ENCODE peak calls at places on chromosomes 11 and 22, in five cellular contexts. Z is kidney, G is AG09309, K is heart right ventricle, R is fibroblast of mammary gland. B is an unnamed sample.

GRCh38 chr11:100984668-100985067 is 144.9 kb downstream of the PGR start:
- DNase-seq in K (no peak), R (no peak), G (no peak), Z (no peak), B (no peak)

GRCh38 chr11:113001709-113002108 is 40.5 kb downstream of the NCAM1 start:
- DNase-seq in Z (no peak), R (no peak), K (no peak), G (no peak), B (no peak)

GRCh38 chr11:77604281-77604680 is 14.5 kb downstream of the AQP11 start:
- DNase-seq in R (no peak), G (no peak), K (no peak), Z (no peak), B (no peak)

GRCh38 chr11:130002846-130003716 is 446 bp upstream of the PRDM10 start:
- DNase-seq in Z (peak; percentile 98), K (peak; percentile 96), R (peak; percentile 100), G (peak; percentile 99), B (peak; percentile 96)

GRCh38 chr11:86234831-86235461 is 9.6 kb upstream of the EED start:
- DNase-seq in K (no peak), Z (no peak), G (no peak), R (no peak), B (no peak)

GRCh38 chr11:19597194-19597593 is 115.4 kb upstream of the NAV2 start:
- DNase-seq in Z (no peak), R (peak; percentile 96), K (no peak), G (peak; percentile 52), B (peak; percentile 65)

GRCh38 chr11:6002202-6002699 is 4.5 kb downstream of the OR56A4 start:
- DNase-seq in K (no peak), R (no peak), Z (no peak), G (no peak), B (no peak)

GRCh38 chr22:29359469-29359868 is 28.9 kb downstream of the AP1B1 start:
- DNase-seq in Z (no peak), R (peak; percentile 55), K (peak; percentile 64), G (no peak), B (no peak)

GRCh38 chr22:39527481-39527961 is 5.0 kb downstream of the RPS19BP1 start:
- DNase-seq in G (no peak), R (no peak), K (no peak), Z (peak; percentile 55), B (no peak)

GRCh38 chr11:65112226-65112550 is 516 bp downstream of the TM7SF2 start:
- DNase-seq in R (no peak), K (no peak), Z (no peak), G (no peak), B (no peak)

GRCh38 chr11:59667812-59668187 is 1.0 kb downstream of the PATL1 start:
- DNase-seq in R (no peak), K (no peak), G (no peak), Z (no peak), B (no peak)

GRCh38 chr22:49760630-49761571 is 66.8 kb downstream of the BRD1 start:
- DNase-seq in G (no peak), Z (peak; percentile 57), K (no peak), R (no peak), B (no peak)

GRCh38 chr11:67304511-67305113 is 1.3 kb downstream of the SSH3 start:
- DNase-seq in G (no peak), K (no peak), R (no peak), Z (no peak), B (no peak)

GRCh38 chr11:70503878-70504240 is 105.5 kb downstream of the CTTN start:
- DNase-seq in G (no peak), R (no peak), Z (peak; percentile 57), K (no peak), B (no peak)

GRCh38 chr11:129190087-129190486 is 2.0 kb downstream of the ARHGAP32 start:
- DNase-seq in R (peak; percentile 25), K (no peak), G (no peak), Z (no peak), B (no peak)

GRCh38 chr11:71266114-71266833 is 13.9 kb upstream of the SHANK2 start:
- DNase-seq in G (no peak), K (no peak), R (no peak), Z (no peak), B (no peak)

GRCh38 chr22:29788339-29789279 is 21.4 kb downstream of the UQCR10 start:
- DNase-seq in R (no peak), K (no peak), Z (no peak), G (no peak), B (no peak)

GRCh38 chr11:16097543-16097942 is 258.8 kb downstream of the SOX6 start:
- DNase-seq in Z (no peak), K (no peak), R (no peak), G (no peak), B (no peak)

GRCh38 chr11:77096591-77097019 is 6.0 kb upstream of the OMP start:
- DNase-seq in G (no peak), Z (peak; percentile 18), K (no peak), R (no peak), B (no peak)

GRCh38 chr22:50595189-50595588 is 5.4 kb upstream of the MAPK8IP2 start:
- DNase-seq in G (no peak), R (no peak), K (no peak), Z (no peak), B (no peak)

GRCh38 chr22:25478573-25478972 is 85.9 kb upstream of the GRK3 start:
- DNase-seq in Z (no peak), G (no peak), R (no peak), K (no peak), B (no peak)

GRCh38 chr11:75762885-75763284 is 5.7 kb upstream of the DGAT2 start:
- DNase-seq in G (peak; percentile 32), Z (peak; percentile 22), K (no peak), R (peak; percentile 84), B (no peak)

GRCh38 chr11:15229069-15229468 is 114.3 kb downstream of the INSC start:
- DNase-seq in Z (no peak), R (no peak), K (no peak), G (no peak), B (no peak)

GRCh38 chr11:76830639-76831312 is 29.9 kb upstream of the ACER3 start:
- DNase-seq in Z (no peak), G (peak; percentile 67), R (peak; percentile 63), K (no peak), B (no peak)

GRCh38 chr11:11909727-11910126 is 68.0 kb downstream of the USP47 start:
- DNase-seq in Z (no peak), G (peak; percentile 18), K (no peak), R (peak; percentile 6), B (peak; percentile 58)

GRCh38 chr11:108890482-108891092 is 225.7 kb downstream of the DDX10 start:
- DNase-seq in K (no peak), G (no peak), Z (no peak), R (peak; percentile 30), B (no peak)

GRCh38 chr22:20239951-20240773 is 28.0 kb downstream of the RTN4R start:
- DNase-seq in G (no peak), Z (no peak), R (no peak), K (peak; percentile 78), B (no peak)

GRCh38 chr11:128695539-128696221 is 1.8 kb downstream of the FLI1 start:
- DNase-seq in Z (peak; percentile 62), K (no peak), R (no peak), G (no peak), B (no peak)

GRCh38 chr22:30602049-30602448 is 4.9 kb upstream of the TCN2 start:
- DNase-seq in R (peak; percentile 31), Z (no peak), K (no peak), G (no peak), B (no peak)

GRCh38 chr11:15194671-15195415 is 80.1 kb downstream of the INSC start:
- DNase-seq in G (no peak), Z (no peak), K (no peak), R (peak; percentile 51), B (no peak)

GRCh38 chr22:36528336-36528735 is 630 bp downstream of the EIF3D start:
- DNase-seq in Z (no peak), G (no peak), R (peak; percentile 26), K (no peak), B (no peak)

GRCh38 chr22:36010913-36011312 is 17.7 kb downstream of the RBFOX2 start:
- DNase-seq in R (peak; percentile 94), K (no peak), Z (no peak), G (peak; percentile 57), B (no peak)

GRCh38 chr11:69272961-69273461 is 20.9 kb upstream of the MYEOV start:
- DNase-seq in G (no peak), K (no peak), Z (peak; percentile 73), R (no peak), B (no peak)

GRCh38 chr11:46339816-46340215 is 7.4 kb upstream of the DGKZ start:
- DNase-seq in R (no peak), K (no peak), G (no peak), Z (no peak), B (no peak)

GRCh38 chr11:10899542-10899830 is 41.6 kb upstream of the ZBED5 start:
- DNase-seq in G (no peak), R (no peak), K (no peak), Z (peak; percentile 76), B (no peak)
- H3K4me3 ChIP-seq in G (peak overlapping the region; percentile 3), R (peak overlapping the region; percentile 50), K (no peak overlapping the region), Z (no peak overlapping the region), B (peak overlapping the region; percentile 35)

GRCh38 chr11:102347526-102348331 is 715 bp downstream of the BIRC2 start:
- DNase-seq in G (no peak), R (peak; percentile 41), K (no peak), Z (no peak), B (no peak)

GRCh38 chr11:102345923-102346322 is 1.1 kb upstream of the BIRC2 start:
- DNase-seq in Z (no peak), G (no peak), R (peak; percentile 49), K (no peak), B (no peak)

GRCh38 chr11:102343789-102344188 is 3.2 kb upstream of the BIRC2 start:
- DNase-seq in K (no peak), G (no peak), Z (no peak), R (peak; percentile 59), B (peak; percentile 70)

GRCh38 chr11:102346456-102346747 is 612 bp upstream of the BIRC2 start:
- DNase-seq in G (no peak), R (no peak), Z (no peak), K (no peak), B (no peak)

GRCh38 chr11:102346748-102347525 is at the start of gene BIRC2:
- DNase-seq in R (peak; percentile 87), Z (peak; percentile 98), K (peak; percentile 93), G (peak; percentile 57), B (no peak)
- TF ChIP-seq CTCF in R (peak; percentile 41), Z (peak; percentile 69), K (peak; percentile 81), G (peak; percentile 69), B (peak; percentile 94)

GRCh38 chr11:126059238-126059761 is 3.4 kb downstream of the CDON start:
- DNase-seq in G (no peak), R (no peak), Z (no peak), K (no peak), B (no peak)

GRCh38 chr11:126061707-126062678 is 673 bp downstream of the CDON start:
- DNase-seq in K (peak; percentile 24), R (peak; percentile 52), G (no peak), Z (peak; percentile 84), B (no peak)

GRCh38 chr11:126060651-126061220 is 1.9 kb downstream of the CDON start:
- DNase-seq in Z (no peak), G (no peak), R (no peak), K (no peak), B (no peak)

GRCh38 chr11:126062679-126063509 is at the start of gene CDON:
- DNase-seq in G (peak; percentile 54), Z (peak; percentile 97), K (peak; percentile 91), R (peak; percentile 90), B (peak; percentile 17)

GRCh38 chr11:126063510-126063858 is 818 bp upstream of the CDON start:
- DNase-seq in G (no peak), R (no peak), Z (no peak), K (no peak), B (no peak)
- H3K4me3 ChIP-seq in G (no peak overlapping the region), R (peak overlapping the region; percentile 12), Z (peak overlapping the region; percentile 55), K (peak overlapping the region; percentile 72), B (peak overlapping the region; percentile 63)

GRCh38 chr22:45972091-45972867 is 4.7 kb downstream of the WNT7B start:
- DNase-seq in R (no peak), K (no peak), G (no peak), Z (no peak), B (no peak)
- TF ChIP-seq CTCF in R (no peak), K (no peak), G (no peak), Z (no peak), B (no peak)

B was measured in AG04449.